ENCODE peak calls at places on chromosomes 6 and 20, in seven cellular contexts. L is transverse colon; K is A549; U is H9; N is CD4-positive, alpha-beta memory T cell; T is H1; Z is neural progenitor cell. R is an unnamed sample.
A peak's percentile ranks its signal among the peaks of the same experiment; 100 is the strongest.

GRCh38 chr20:50588034-50588736 is 78.0 kb downstream of the PTPN1 start:
- DNase-seq in L (peak; percentile 80), K (peak; percentile 72), U (peak; percentile 83), N (peak; percentile 64), T (peak; percentile 99), Z (peak; percentile 77), R (no peak)

GRCh38 chr20:47117325-47117724 is 222.7 kb downstream of the EYA2 start:
- DNase-seq in L (no peak), K (no peak), U (no peak), N (no peak), T (no peak), Z (no peak), R (no peak)

GRCh38 chr20:2879148-2879547 is 5.9 kb downstream of the PTPRA start:
- DNase-seq in L (no peak), K (no peak), U (no peak), N (no peak), T (no peak), Z (no peak), R (no peak)

GRCh38 chr20:34472246-34472925 is 43.8 kb upstream of the DYNLRB1 start:
- DNase-seq in L (no peak), K (no peak), U (no peak), N (no peak), T (no peak), Z (no peak), R (no peak)

GRCh38 chr6:57116776-57117175 is 26.8 kb downstream of the ZNF451 start:
- DNase-seq in L (no peak), K (no peak), U (no peak), N (no peak), T (no peak), Z (no peak), R (no peak)

GRCh38 chr20:59027746-59028320 is 4.3 kb downstream of the ATP5F1E start:
- DNase-seq in L (no peak), K (no peak), U (no peak), N (no peak), T (no peak), Z (no peak), R (no peak)

GRCh38 chr6:49551126-49551865 is 828 bp downstream of the C6orf141 start:
- DNase-seq in L (peak; percentile 25), K (peak; percentile 14), U (peak; percentile 54), N (no peak), T (peak; percentile 73), Z (peak; percentile 90), R (no peak)

GRCh38 chr20:31693987-31694661 is 28.5 kb downstream of the BCL2L1 start:
- DNase-seq in L (no peak), K (no peak), U (peak; percentile 41), N (no peak), T (peak; percentile 52), Z (peak; percentile 56), R (no peak)

GRCh38 chr6:25579902-25580495 is 72.0 kb upstream of the SCGN start:
- DNase-seq in L (no peak), K (no peak), U (no peak), N (no peak), T (no peak), Z (no peak), R (no peak)

GRCh38 chr6:85143686-85144085 is 306.2 kb upstream of the NT5E start:
- DNase-seq in L (no peak), K (no peak), U (no peak), N (no peak), T (no peak), Z (no peak), R (no peak)

GRCh38 chr6:155880905-155881304 is 425.3 kb upstream of the NOX3 start:
- DNase-seq in L (no peak), K (no peak), U (no peak), N (no peak), T (no peak), Z (no peak), R (no peak)

GRCh38 chr6:158860279-158860865 is 41.2 kb upstream of the EZR start:
- DNase-seq in L (no peak), K (no peak), U (no peak), N (no peak), T (no peak), Z (no peak), R (no peak)

GRCh38 chr6:75601608-75602163 is at the start of gene SENP6:
- DNase-seq in L (peak; percentile 80), K (peak; percentile 77), U (peak; percentile 74), N (peak; percentile 81), T (peak; percentile 87), Z (peak; percentile 92), R (no peak)

GRCh38 chr6:48426636-48427035 is 315.6 kb upstream of the PTCHD4 start:
- DNase-seq in L (no peak), K (no peak), U (no peak), N (no peak), T (no peak), Z (no peak), R (no peak)

GRCh38 chr6:169277619-169278018 is 24.0 kb upstream of the THBS2 start:
- DNase-seq in L (no peak), K (no peak), U (no peak), N (no peak), T (no peak), Z (no peak), R (no peak)

GRCh38 chr6:71810880-71811279 is 75.5 kb upstream of the RIMS1 start:
- DNase-seq in L (no peak), K (no peak), U (no peak), N (no peak), T (no peak), Z (no peak), R (no peak)

GRCh38 chr6:89295981-89296380 is 19.1 kb downstream of the GABRR2 start:
- DNase-seq in L (no peak), K (no peak), U (no peak), N (no peak), T (no peak), Z (no peak), R (no peak)

GRCh38 chr6:119541132-119541905 is 191.8 kb upstream of the MAN1A1 start:
- DNase-seq in L (no peak), K (peak; percentile 33), U (no peak), N (no peak), T (no peak), Z (no peak), R (peak; percentile 37)

GRCh38 chr6:166825553-166826145 is 130.7 kb downstream of the RNASET2 start:
- DNase-seq in L (no peak), K (no peak), U (no peak), N (no peak), T (no peak), Z (no peak), R (no peak)

GRCh38 chr20:17557675-17558006 is 12.2 kb upstream of the DSTN start:
- DNase-seq in L (peak; percentile 37), K (peak; percentile 60), U (no peak), N (no peak), T (no peak), Z (no peak), R (no peak)

GRCh38 chr6:116307001-116307400 is 27.3 kb upstream of the TSPYL1 start:
- DNase-seq in L (no peak), K (no peak), U (no peak), N (no peak), T (no peak), Z (no peak), R (no peak)

GRCh38 chr6:117555882-117556498 is 46.3 kb downstream of the GOPC start:
- DNase-seq in L (peak; percentile 49), K (no peak), U (no peak), N (peak; percentile 41), T (peak; percentile 74), Z (peak; percentile 30), R (peak; percentile 20)

GRCh38 chr6:117558818-117559217 is 43.5 kb downstream of the GOPC start:
- DNase-seq in L (no peak), K (no peak), U (no peak), N (no peak), T (no peak), Z (no peak), R (no peak)

GRCh38 chr6:117557951-117558350 is 44.4 kb downstream of the GOPC start:
- DNase-seq in L (no peak), K (no peak), U (no peak), N (no peak), T (no peak), Z (no peak), R (no peak)

GRCh38 chr6:117559299-117559698 is 43.0 kb downstream of the GOPC start:
- DNase-seq in L (no peak), K (no peak), U (no peak), N (no peak), T (no peak), Z (no peak), R (no peak)

GRCh38 chr6:117561128-117561527 is 41.2 kb downstream of the GOPC start:
- DNase-seq in L (no peak), K (no peak), U (no peak), N (no peak), T (no peak), Z (no peak), R (no peak)
- H3K27ac ChIP-seq in L (no peak overlapping the region), K (no peak overlapping the region), U (no peak overlapping the region), N (no peak overlapping the region), T (no peak overlapping the region), Z (no peak overlapping the region), R (peak overlapping the region; percentile 2)

GRCh38 chr6:68776382-68776781 is 141.3 kb downstream of the ADGRB3 start:
- DNase-seq in L (no peak), K (no peak), U (no peak), N (no peak), T (no peak), Z (no peak), R (no peak)

GRCh38 chr6:68774843-68775242 is 139.8 kb downstream of the ADGRB3 start:
- DNase-seq in L (no peak), K (no peak), U (no peak), N (no peak), T (no peak), Z (no peak), R (no peak)

GRCh38 chr6:68779366-68779765 is 144.3 kb downstream of the ADGRB3 start:
- DNase-seq in L (no peak), K (no peak), U (no peak), N (no peak), T (no peak), Z (no peak), R (no peak)

GRCh38 chr6:68778356-68779020 is 143.4 kb downstream of the ADGRB3 start:
- DNase-seq in L (no peak), K (peak; percentile 24), U (peak; percentile 36), N (no peak), T (peak; percentile 50), Z (peak; percentile 68), R (peak; percentile 85)

DNA sequence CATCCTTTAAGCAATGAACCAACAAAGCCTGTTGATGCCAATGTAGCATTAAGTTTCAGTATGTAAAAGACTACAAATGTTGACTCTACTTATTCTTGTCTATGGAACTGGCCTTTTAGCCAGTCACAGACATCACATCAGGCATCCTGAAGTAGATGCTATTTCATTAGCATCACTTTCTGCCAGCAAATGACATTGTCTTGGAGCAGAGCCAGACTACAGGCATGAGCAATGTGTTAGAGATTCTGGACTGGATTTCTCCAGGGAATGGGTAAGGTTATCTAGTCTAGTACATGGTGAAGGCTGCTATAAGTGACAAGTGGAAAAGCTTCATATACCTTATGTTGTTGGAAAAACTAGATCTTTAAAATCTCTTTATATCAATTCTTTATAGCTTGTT is 142.9 kb downstream of the ADGRB3 start:
- DNase-seq in L (no peak), K (no peak), U (no peak), N (no peak), T (no peak), Z (no peak), R (no peak)
- H3K27ac ChIP-seq in L (no peak overlapping the region), K (no peak overlapping the region), U (no peak overlapping the region), N (no peak overlapping the region), T (no peak overlapping the region), Z (no peak overlapping the region), R (no peak overlapping the region)

GRCh38 chr6:126444874-126445273 is 105.0 kb downstream of the CENPW start:
- DNase-seq in L (no peak), K (no peak), U (no peak), N (no peak), T (no peak), Z (no peak), R (no peak)
- H3K27ac ChIP-seq in L (no peak overlapping the region), K (no peak overlapping the region), U (no peak overlapping the region), N (no peak overlapping the region), T (no peak overlapping the region), Z (peak overlapping the region; percentile 69), R (no peak overlapping the region)

GRCh38 chr20:6040958-6041807 is 12.7 kb downstream of the LRRN4 start:
- DNase-seq in L (no peak), K (no peak), U (peak; percentile 50), N (no peak), T (no peak), Z (no peak), R (no peak)
- H3K27ac ChIP-seq in L (no peak overlapping the region), K (no peak overlapping the region), U (no peak overlapping the region), N (no peak overlapping the region), T (no peak overlapping the region), Z (no peak overlapping the region), R (no peak overlapping the region)